ENCODE peak calls at places on chromosomes 13 and 19, in nine cellular contexts. L, P, U, F, K, Y, R, W and Z are unnamed samples. For H3K4me1, the result is how much of the 10 kb centered on the place peaks cover.

GRCh38 chr19:34317311-34317927 is 47.6 kb upstream of the GPI start:
- DNase-seq in F (no peak), W (no peak), P (peak), K (no peak), R (no peak), U (peak), Y (no peak), L (no peak), Z (peak)

GRCh38 chr19:42596391-42597071 is 1.8 kb upstream of the CEACAM8 start:
- DNase-seq in L (peak), P (peak), U (no peak), K (no peak), W (peak), F (no peak), R (no peak), Y (no peak), Z (no peak)

GRCh38 chr19:8367327-8368001 is 3.5 kb downstream of the ANGPTL4 start:
- DNase-seq in U (peak), L (peak), W (peak), P (peak), R (no peak), Y (no peak), K (peak), F (no peak), Z (peak)

GRCh38 chr19:18762125-18763023 is 28.7 kb downstream of the COMP start:
- DNase-seq in P (peak), W (peak), R (peak), L (no peak), Y (peak), F (no peak), K (no peak), U (peak), Z (peak)

GRCh38 chr13:42814868-42815267 is 33.5 kb downstream of the FAM216B start:
- DNase-seq in Y (no peak), F (no peak), K (no peak), W (peak), R (no peak), L (no peak), P (peak), U (peak), Z (peak)

GRCh38 chr13:26759907-26760834 is at the start of gene GPR12:
- DNase-seq in F (no peak), W (no peak), L (peak), R (no peak), P (peak), K (no peak), Y (no peak), U (no peak), Z (peak)

GRCh38 chr13:78593652-78594494 is 9.5 kb downstream of the POU4F1 start:
- DNase-seq in P (no peak), K (no peak), Y (no peak), U (no peak), L (peak), W (no peak), R (no peak), F (no peak), Z (no peak)

GRCh38 chr13:49086711-49087110 is 111.0 kb downstream of the FNDC3A start:
- DNase-seq in K (no peak), F (no peak), Y (peak), L (no peak), W (peak), P (peak), R (no peak), U (peak), Z (peak)

GRCh38 chr13:38103851-38104250 is 234.3 kb upstream of the TRPC4 start:
- DNase-seq in Y (no peak), P (peak), U (no peak), L (no peak), W (no peak), F (no peak), R (no peak), K (no peak), Z (no peak)

GRCh38 chr13:32164622-32165268 is 133.2 kb downstream of the FRY start:
- DNase-seq in W (peak), Y (peak), U (peak), L (peak), P (peak), K (peak), R (peak), F (peak), Z (peak)

GRCh38 chr13:82947121-82948077 is 934.9 kb downstream of the SLITRK1 start:
- DNase-seq in K (no peak), L (no peak), W (peak), U (peak), P (peak), F (no peak), R (no peak), Y (no peak), Z (peak)

GRCh38 chr13:113546571-113547247 is 37.8 kb upstream of the TFDP1 start:
- DNase-seq in Y (no peak), P (peak), U (no peak), W (no peak), K (no peak), F (no peak), L (no peak), R (no peak), Z (peak)

GRCh38 chr19:38374332-38375097 is at the start of gene PSMD8:
- DNase-seq in L (peak), P (peak), F (peak), W (peak), Y (peak), K (peak), U (peak), R (peak), Z (peak)

GRCh38 chr19:21141787-21142464 is at the start of gene ZNF431:
- DNase-seq in W (peak), U (peak), R (peak), L (peak), P (peak), K (peak), F (peak), Y (peak), Z (peak)

GRCh38 chr19:21148681-21149080 is 6.8 kb downstream of the ZNF431 start:
- DNase-seq in W (no peak), P (no peak), Y (no peak), U (no peak), L (no peak), F (no peak), K (no peak), R (no peak), Z (no peak)

GRCh38 chr19:21143846-21144245 is 2.0 kb downstream of the ZNF431 start:
- DNase-seq in L (no peak), R (no peak), U (peak), Y (peak), K (no peak), F (no peak), P (peak), W (no peak), Z (no peak)

GRCh38 chr19:21147540-21147939 is 5.7 kb downstream of the ZNF431 start:
- DNase-seq in R (no peak), F (no peak), P (peak), U (no peak), K (no peak), Y (no peak), W (no peak), L (no peak), Z (no peak)

GRCh38 chr19:21143428-21143827 is 1.6 kb downstream of the ZNF431 start:
- DNase-seq in U (no peak), R (no peak), L (no peak), F (no peak), P (no peak), W (no peak), Y (no peak), K (no peak), Z (no peak)
- H3K9ac ChIP-seq in U (no peak), R (no peak), L (peak), F (no peak), P (peak), W (no peak), Y (no peak), K (no peak), Z (no peak)

DNA sequence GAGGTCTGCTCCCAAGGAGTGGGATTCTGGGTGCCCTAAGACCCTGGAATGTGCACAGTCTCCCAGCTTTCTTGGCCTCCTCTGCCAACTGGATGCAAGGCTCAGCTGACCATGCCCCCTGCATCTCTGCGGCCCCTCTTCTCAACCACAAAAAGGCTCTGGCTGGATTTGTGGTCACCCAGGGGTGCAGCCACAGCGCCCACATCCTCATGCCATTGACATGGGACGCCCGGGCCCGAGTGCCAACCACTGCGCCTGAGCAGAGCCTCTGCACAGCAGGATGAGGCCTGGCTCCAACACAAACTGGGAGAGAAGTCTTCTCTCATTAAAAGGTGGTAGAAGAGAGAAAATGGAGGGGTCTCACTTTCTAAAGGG is 103.5 kb downstream of the FOXO1 start:
- DNase-seq in P (no peak), R (no peak), U (peak), F (no peak), K (no peak), W (no peak), Y (no peak), L (no peak), Z (peak)
- H3K4me1 ChIP-seq in P (under half), R (half or more), U (under half), F (under half), K (under half), W (under half), Y (under half), L (under half), Z (under half)

DNA sequence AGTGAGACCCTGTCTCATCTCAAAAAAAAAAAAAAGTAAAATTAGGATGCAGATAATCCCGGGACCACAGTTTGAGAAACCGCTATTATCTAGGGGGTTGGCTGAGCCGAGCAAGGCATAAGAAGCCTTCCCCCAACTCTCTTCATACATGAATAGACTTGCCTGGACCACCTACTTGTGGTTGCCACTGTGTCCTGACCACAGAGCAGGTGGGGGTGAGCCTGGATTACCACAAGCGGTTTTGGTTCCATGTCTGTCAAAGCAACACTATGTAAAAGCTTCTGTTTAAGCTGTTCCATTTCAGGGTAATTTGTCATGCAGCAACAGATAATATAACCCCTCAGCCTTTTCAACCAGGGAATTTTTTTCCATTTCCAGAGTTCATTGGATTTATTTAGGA is 3.3 kb upstream of the NAPA start:
- DNase-seq in K (no peak), W (no peak), U (peak), R (no peak), P (no peak), F (peak), Y (no peak), L (no peak), Z (peak)
- TF ChIP-seq EZH2 in K (no peak), W (no peak), U (no peak), R (no peak), P (no peak), F (no peak), Y (no peak), L (no peak), Z (no peak)

GRCh38 chr19:3683866-3684816 is 16.1 kb downstream of the PIP5K1C start:
- DNase-seq in L (no peak), U (peak), W (no peak), Y (no peak), P (no peak), K (no peak), R (no peak), F (no peak), Z (no peak)

GRCh38 chr19:3683405-3683865 is 16.8 kb downstream of the PIP5K1C start:
- DNase-seq in R (no peak), P (no peak), W (no peak), K (peak), L (peak), Y (no peak), F (no peak), U (peak), Z (no peak)

GRCh38 chr19:3682286-3682685 is 18.0 kb downstream of the PIP5K1C start:
- DNase-seq in W (no peak), U (no peak), Y (no peak), R (no peak), F (no peak), K (no peak), L (no peak), P (no peak), Z (no peak)

GRCh38 chr19:3680939-3681338 is 19.3 kb downstream of the PIP5K1C start:
- DNase-seq in U (no peak), L (no peak), Y (no peak), F (no peak), R (no peak), P (no peak), W (no peak), K (no peak), Z (no peak)

DNA sequence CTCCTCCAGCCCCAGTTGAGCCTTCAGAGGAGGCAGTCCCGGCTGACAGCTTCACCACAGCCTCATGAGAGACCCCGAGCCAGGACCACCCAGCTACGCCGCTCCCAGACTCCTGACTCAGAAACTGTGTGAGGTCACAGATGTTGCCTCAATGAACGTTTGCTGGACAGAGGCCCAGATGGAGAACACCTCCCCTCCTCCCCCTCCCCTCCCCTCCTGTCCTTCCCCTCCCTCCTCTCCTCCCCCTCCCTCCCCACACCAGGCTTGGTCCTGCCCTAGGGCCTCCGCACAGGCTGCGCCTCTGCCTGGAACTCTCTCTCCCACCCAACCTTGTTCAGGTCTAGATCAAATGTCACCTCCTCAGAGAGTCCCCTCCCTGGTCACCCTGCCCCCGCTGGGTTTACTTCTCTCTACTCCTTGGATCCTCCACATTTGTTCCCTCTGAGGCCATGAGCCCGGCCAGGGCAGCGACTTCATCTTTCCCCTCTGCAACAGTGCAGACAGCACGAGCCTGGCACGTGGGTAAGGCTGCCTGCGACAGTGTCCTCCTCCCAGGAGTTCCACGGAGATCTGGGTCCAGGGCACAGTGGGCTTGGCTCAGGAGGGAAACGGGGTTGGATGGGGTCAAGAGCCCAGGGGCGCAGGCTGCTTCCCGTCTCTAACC is 17.4 kb downstream of the PIP5K1C start:
- DNase-seq in Y (no peak), U (peak), L (peak), R (no peak), P (no peak), F (no peak), W (no peak), K (no peak), Z (peak)
- H3K9ac ChIP-seq in Y (no peak), U (peak), L (no peak), R (no peak), P (no peak), F (no peak), W (no peak), K (peak), Z (no peak)

GRCh38 chr13:91305652-91306051 is 41.8 kb upstream of the MIR17HG start:
- DNase-seq in F (no peak), P (no peak), U (no peak), R (no peak), W (no peak), Y (no peak), K (no peak), L (no peak), Z (no peak)

GRCh38 chr13:91304740-91305139 is 42.7 kb upstream of the MIR17HG start:
- DNase-seq in W (no peak), R (no peak), F (no peak), U (no peak), Y (no peak), K (no peak), P (no peak), L (no peak), Z (no peak)

GRCh38 chr13:91298060-91298459 is 49.4 kb upstream of the MIR17HG start:
- DNase-seq in Y (no peak), F (no peak), L (no peak), U (no peak), R (no peak), P (no peak), K (no peak), W (no peak), Z (no peak)

GRCh38 chr13:91297503-91297902 is 50.0 kb upstream of the MIR17HG start:
- DNase-seq in Y (no peak), K (no peak), P (no peak), U (no peak), L (no peak), W (no peak), F (no peak), R (no peak), Z (no peak)

GRCh38 chr13:91302070-91302469 is 45.4 kb upstream of the MIR17HG start:
- DNase-seq in W (no peak), L (no peak), Y (no peak), U (no peak), F (no peak), K (no peak), P (no peak), R (no peak), Z (no peak)
- H3K4me1 ChIP-seq in W (under half), L (under half), Y (under half), U (under half), F (under half), K (under half), P (under half), R (under half), Z (under half)

GRCh38 chr13:51560336-51560735 is 23.9 kb upstream of the WDFY2 start:
- DNase-seq in W (no peak), R (no peak), P (no peak), L (no peak), K (no peak), Y (no peak), U (no peak), F (no peak), Z (no peak)

GRCh38 chr13:51559916-51560315 is 24.3 kb upstream of the WDFY2 start:
- DNase-seq in Y (no peak), L (no peak), R (no peak), W (no peak), U (no peak), K (no peak), P (no peak), F (no peak), Z (no peak)

GRCh38 chr13:51562011-51562671 is 22.1 kb upstream of the WDFY2 start:
- DNase-seq in K (no peak), R (no peak), U (no peak), Y (no peak), L (no peak), P (no peak), F (peak), W (no peak), Z (no peak)

GRCh38 chr13:51564252-51564651 is 20.0 kb upstream of the WDFY2 start:
- DNase-seq in U (no peak), L (no peak), P (no peak), Y (no peak), R (no peak), K (no peak), W (peak), F (no peak), Z (no peak)

DNA sequence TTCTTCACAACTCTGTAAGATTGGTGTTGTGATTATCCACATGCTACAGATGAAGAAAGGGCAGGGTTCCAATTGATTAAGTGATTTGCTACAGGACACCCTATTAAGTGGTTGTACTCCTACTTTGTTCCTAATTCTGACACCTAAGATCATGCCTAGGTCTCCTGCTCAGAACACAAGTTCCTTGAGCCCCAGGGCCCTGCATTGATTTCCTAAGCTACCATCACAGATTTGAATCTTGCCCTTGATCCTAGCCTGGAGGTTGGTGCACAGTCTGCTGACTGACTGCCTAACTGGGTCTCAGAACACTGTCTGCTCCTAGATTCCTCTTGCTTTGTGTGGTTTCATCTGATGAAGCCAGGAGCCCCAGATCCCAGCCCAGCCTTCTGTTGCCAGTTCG is 19.6 kb upstream of the WDFY2 start:
- DNase-seq in K (no peak), F (no peak), U (no peak), P (no peak), Y (no peak), L (no peak), R (no peak), W (no peak), Z (no peak)
- TF ChIP-seq EZH2 in K (no peak), F (no peak), U (no peak), P (no peak), Y (no peak), L (no peak), R (no peak), W (no peak), Z (no peak)

DNA sequence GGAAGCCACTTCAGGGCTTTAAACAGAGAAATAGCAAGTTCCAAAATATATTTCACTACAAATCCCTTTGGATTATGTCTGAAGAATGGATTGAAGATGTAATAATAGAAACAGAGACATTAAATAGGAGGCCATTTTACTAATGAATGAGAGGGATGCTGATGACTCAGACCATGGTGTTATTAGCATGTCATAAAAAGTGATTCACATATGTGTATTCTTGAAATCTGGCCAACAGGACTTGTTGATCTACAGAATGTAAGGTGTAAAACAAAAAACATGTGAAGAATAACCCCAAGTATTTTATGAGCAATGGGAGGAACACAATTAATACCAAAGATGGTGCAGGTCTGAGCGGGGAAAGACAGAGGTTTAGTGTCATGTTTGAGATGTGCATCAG is 873.7 kb downstream of the SLITRK5 start:
- DNase-seq in R (no peak), W (peak), K (no peak), L (no peak), F (no peak), P (no peak), U (no peak), Y (no peak), Z (no peak)
- H3K9ac ChIP-seq in R (no peak), W (no peak), K (no peak), L (no peak), F (no peak), P (no peak), U (no peak), Y (no peak), Z (no peak)

DNA sequence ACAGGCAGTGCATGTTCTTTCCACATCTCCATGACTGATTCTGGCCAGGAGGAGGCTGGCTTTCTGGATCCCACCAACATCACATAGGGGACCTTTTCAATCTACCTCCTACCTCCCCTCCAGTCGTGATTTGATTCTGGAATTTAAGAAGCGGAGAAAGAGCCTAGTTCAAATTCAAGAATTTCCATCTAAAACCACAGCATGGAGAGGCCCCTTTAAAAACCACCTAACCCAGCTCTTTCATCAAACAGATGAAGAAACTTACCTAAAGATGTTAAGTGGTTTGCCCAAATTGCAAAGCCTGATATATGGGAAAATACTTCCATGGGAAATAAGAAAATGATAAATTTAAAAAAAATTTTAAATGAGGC is 45.6 kb downstream of the RFX2 start:
- DNase-seq in W (no peak), F (no peak), K (no peak), R (no peak), L (no peak), Y (no peak), P (no peak), U (no peak), Z (no peak)
- H3K4me1 ChIP-seq in W (half or more), F (under half), K (under half), R (under half), L (under half), Y (under half), P (under half), U (half or more), Z (under half)

GRCh38 chr19:1467512-1468273 is 11.3 kb downstream of the C19orf25 start:
- DNase-seq in F (no peak), Y (no peak), P (no peak), W (no peak), U (no peak), L (peak), K (no peak), R (no peak), Z (no peak)

GRCh38 chr19:1469200-1469935 is 9.6 kb downstream of the C19orf25 start:
- DNase-seq in F (no peak), R (no peak), W (peak), P (peak), L (peak), Y (no peak), U (no peak), K (no peak), Z (no peak)

GRCh38 chr19:1469936-1470863 is 8.8 kb downstream of the C19orf25 start:
- DNase-seq in K (no peak), L (peak), F (peak), U (no peak), R (no peak), Y (peak), P (peak), W (peak), Z (no peak)

GRCh38 chr19:1467228-1467511 is 11.8 kb downstream of the C19orf25 start:
- DNase-seq in K (no peak), Y (no peak), W (no peak), U (no peak), F (no peak), R (no peak), P (no peak), L (no peak), Z (no peak)

GRCh38 chr19:1468274-1469199 is 10.5 kb downstream of the C19orf25 start:
- DNase-seq in L (peak), F (no peak), K (no peak), R (no peak), U (no peak), W (peak), P (peak), Y (no peak), Z (peak)
- TF ChIP-seq EZH2 in L (peak), F (no peak), K (peak), R (no peak), U (peak), W (no peak), P (peak), Y (no peak), Z (peak)